ENCODE peak calls at places on chromosomes 3 and 15, in eight cellular contexts. One of them, this sample, is unnamed.

GRCh38 chr15:58440181-58440910 is 8.6 kb downstream of the LIPC start:
- DNase-seq in endothelial cell: no peak
- DNase-seq in psoas muscle: no peak
- DNase-seq in DMS79 treated with DMSO at 0.1 percent for 48 hours: no peak
- DNase-seq in HEK293T: no peak
- DNase-seq in naive thymus-derived CD8-positive, alpha-beta T cell: no peak
- DNase-seq in epithelial cell of prostate: peak; percentile 43
- DNase-seq in ecto neural progenitor cell: no peak
- DNase-seq in this sample: no peak

GRCh38 chr15:68797589-68798377 is 22.9 kb downstream of the ANP32A start:
- DNase-seq in endothelial cell: no peak
- DNase-seq in psoas muscle: no peak
- DNase-seq in DMS79 treated with DMSO at 0.1 percent for 48 hours: no peak
- DNase-seq in HEK293T: no peak
- DNase-seq in naive thymus-derived CD8-positive, alpha-beta T cell: no peak
- DNase-seq in epithelial cell of prostate: no peak
- DNase-seq in ecto neural progenitor cell: no peak
- DNase-seq in this sample: no peak

GRCh38 chr15:69497634-69498033 is 45.0 kb downstream of the RPLP1 start:
- DNase-seq in endothelial cell: no peak
- DNase-seq in psoas muscle: no peak
- DNase-seq in DMS79 treated with DMSO at 0.1 percent for 48 hours: no peak
- DNase-seq in HEK293T: no peak
- DNase-seq in naive thymus-derived CD8-positive, alpha-beta T cell: no peak
- DNase-seq in epithelial cell of prostate: no peak
- DNase-seq in ecto neural progenitor cell: no peak
- DNase-seq in this sample: no peak

GRCh38 chr3:132378846-132379245 is 38.5 kb upstream of the DNAJC13 start:
- DNase-seq in endothelial cell: no peak
- DNase-seq in psoas muscle: no peak
- DNase-seq in DMS79 treated with DMSO at 0.1 percent for 48 hours: no peak
- DNase-seq in HEK293T: no peak
- DNase-seq in naive thymus-derived CD8-positive, alpha-beta T cell: no peak
- DNase-seq in epithelial cell of prostate: no peak
- DNase-seq in ecto neural progenitor cell: no peak
- DNase-seq in this sample: no peak

GRCh38 chr15:98063871-98064270 is 103.4 kb downstream of the ARRDC4 start:
- DNase-seq in endothelial cell: no peak
- DNase-seq in psoas muscle: no peak
- DNase-seq in DMS79 treated with DMSO at 0.1 percent for 48 hours: no peak
- DNase-seq in HEK293T: no peak
- DNase-seq in naive thymus-derived CD8-positive, alpha-beta T cell: no peak
- DNase-seq in epithelial cell of prostate: no peak
- DNase-seq in ecto neural progenitor cell: no peak
- DNase-seq in this sample: no peak

GRCh38 chr3:10836676-10837075 is 20.6 kb downstream of the SLC6A11 start:
- DNase-seq in endothelial cell: no peak
- DNase-seq in psoas muscle: no peak
- DNase-seq in DMS79 treated with DMSO at 0.1 percent for 48 hours: no peak
- DNase-seq in HEK293T: no peak
- DNase-seq in naive thymus-derived CD8-positive, alpha-beta T cell: no peak
- DNase-seq in epithelial cell of prostate: no peak
- DNase-seq in ecto neural progenitor cell: no peak
- DNase-seq in this sample: no peak

GRCh38 chr3:26960382-26960781 is 337.8 kb downstream of the LRRC3B start:
- DNase-seq in endothelial cell: no peak
- DNase-seq in psoas muscle: no peak
- DNase-seq in DMS79 treated with DMSO at 0.1 percent for 48 hours: no peak
- DNase-seq in HEK293T: no peak
- DNase-seq in naive thymus-derived CD8-positive, alpha-beta T cell: no peak
- DNase-seq in epithelial cell of prostate: no peak
- DNase-seq in ecto neural progenitor cell: no peak
- DNase-seq in this sample: no peak

GRCh38 chr3:71916747-71917369 is 131.9 kb upstream of the PROK2 start:
- DNase-seq in endothelial cell: no peak
- DNase-seq in psoas muscle: peak; percentile 23
- DNase-seq in DMS79 treated with DMSO at 0.1 percent for 48 hours: no peak
- DNase-seq in HEK293T: no peak
- DNase-seq in naive thymus-derived CD8-positive, alpha-beta T cell: no peak
- DNase-seq in epithelial cell of prostate: no peak
- DNase-seq in ecto neural progenitor cell: no peak
- DNase-seq in this sample: no peak

GRCh38 chr3:59424268-59425010 is 374.6 kb upstream of the CFAP20DC start:
- DNase-seq in endothelial cell: no peak
- DNase-seq in psoas muscle: no peak
- DNase-seq in DMS79 treated with DMSO at 0.1 percent for 48 hours: no peak
- DNase-seq in HEK293T: no peak
- DNase-seq in naive thymus-derived CD8-positive, alpha-beta T cell: no peak
- DNase-seq in epithelial cell of prostate: peak; percentile 89
- DNase-seq in ecto neural progenitor cell: no peak
- DNase-seq in this sample: no peak

GRCh38 chr3:120471643-120472042 is 20.9 kb upstream of the FSTL1 start:
- DNase-seq in endothelial cell: no peak
- DNase-seq in psoas muscle: no peak
- DNase-seq in DMS79 treated with DMSO at 0.1 percent for 48 hours: no peak
- DNase-seq in HEK293T: no peak
- DNase-seq in naive thymus-derived CD8-positive, alpha-beta T cell: no peak
- DNase-seq in epithelial cell of prostate: no peak
- DNase-seq in ecto neural progenitor cell: no peak
- DNase-seq in this sample: no peak

GRCh38 chr15:65268411-65268810 is 18.3 kb downstream of the PARP16 start:
- DNase-seq in endothelial cell: no peak
- DNase-seq in psoas muscle: no peak
- DNase-seq in DMS79 treated with DMSO at 0.1 percent for 48 hours: no peak
- DNase-seq in HEK293T: no peak
- DNase-seq in naive thymus-derived CD8-positive, alpha-beta T cell: no peak
- DNase-seq in epithelial cell of prostate: no peak
- DNase-seq in ecto neural progenitor cell: no peak
- DNase-seq in this sample: no peak

GRCh38 chr3:140384028-140384771 is 293.7 kb upstream of the TRIM42 start:
- DNase-seq in endothelial cell: no peak
- DNase-seq in psoas muscle: no peak
- DNase-seq in DMS79 treated with DMSO at 0.1 percent for 48 hours: peak; percentile 42
- DNase-seq in HEK293T: no peak
- DNase-seq in naive thymus-derived CD8-positive, alpha-beta T cell: no peak
- DNase-seq in epithelial cell of prostate: no peak
- DNase-seq in ecto neural progenitor cell: no peak
- DNase-seq in this sample: peak; percentile 62

GRCh38 chr3:57155214-57155613 is 9.9 kb downstream of the IL17RD start:
- DNase-seq in endothelial cell: no peak
- DNase-seq in psoas muscle: no peak
- DNase-seq in DMS79 treated with DMSO at 0.1 percent for 48 hours: no peak
- DNase-seq in HEK293T: no peak
- DNase-seq in naive thymus-derived CD8-positive, alpha-beta T cell: no peak
- DNase-seq in epithelial cell of prostate: no peak
- DNase-seq in ecto neural progenitor cell: no peak
- DNase-seq in this sample: no peak

GRCh38 chr15:59138243-59138642 is 33.3 kb downstream of the CCNB2 start:
- DNase-seq in endothelial cell: peak; percentile 82
- DNase-seq in psoas muscle: peak; percentile 29
- DNase-seq in DMS79 treated with DMSO at 0.1 percent for 48 hours: no peak
- DNase-seq in HEK293T: peak; percentile 62
- DNase-seq in naive thymus-derived CD8-positive, alpha-beta T cell: peak; percentile 7
- DNase-seq in epithelial cell of prostate: no peak
- DNase-seq in ecto neural progenitor cell: peak; percentile 67
- DNase-seq in this sample: no peak

GRCh38 chr3:29440321-29441019 is 159.6 kb downstream of the RBMS3 start:
- DNase-seq in endothelial cell: no peak
- DNase-seq in psoas muscle: peak; percentile 14
- DNase-seq in DMS79 treated with DMSO at 0.1 percent for 48 hours: peak; percentile 58
- DNase-seq in HEK293T: peak; percentile 52
- DNase-seq in naive thymus-derived CD8-positive, alpha-beta T cell: no peak
- DNase-seq in epithelial cell of prostate: no peak
- DNase-seq in ecto neural progenitor cell: no peak
- DNase-seq in this sample: no peak

GRCh38 chr3:45105855-45106655 is 40.1 kb downstream of the CDCP1 start:
- DNase-seq in endothelial cell: no peak
- DNase-seq in psoas muscle: no peak
- DNase-seq in DMS79 treated with DMSO at 0.1 percent for 48 hours: no peak
- DNase-seq in HEK293T: no peak
- DNase-seq in naive thymus-derived CD8-positive, alpha-beta T cell: peak; percentile 54
- DNase-seq in epithelial cell of prostate: no peak
- DNase-seq in ecto neural progenitor cell: no peak
- DNase-seq in this sample: no peak

GRCh38 chr3:63351159-63352007 is 73.3 kb downstream of the SYNPR start:
- DNase-seq in endothelial cell: peak; percentile 11
- DNase-seq in psoas muscle: no peak
- DNase-seq in DMS79 treated with DMSO at 0.1 percent for 48 hours: peak; percentile 10
- DNase-seq in HEK293T: peak; percentile 43
- DNase-seq in naive thymus-derived CD8-positive, alpha-beta T cell: no peak
- DNase-seq in epithelial cell of prostate: no peak
- DNase-seq in ecto neural progenitor cell: no peak
- DNase-seq in this sample: no peak

GRCh38 chr15:56839641-56840040 is 78.8 kb upstream of the TCF12 start:
- DNase-seq in endothelial cell: no peak
- DNase-seq in psoas muscle: no peak
- DNase-seq in DMS79 treated with DMSO at 0.1 percent for 48 hours: no peak
- DNase-seq in HEK293T: no peak
- DNase-seq in naive thymus-derived CD8-positive, alpha-beta T cell: no peak
- DNase-seq in epithelial cell of prostate: no peak
- DNase-seq in ecto neural progenitor cell: no peak
- DNase-seq in this sample: no peak

GRCh38 chr3:141996437-141996836 is 120.0 kb downstream of the ATP1B3 start:
- DNase-seq in endothelial cell: no peak
- DNase-seq in psoas muscle: no peak
- DNase-seq in DMS79 treated with DMSO at 0.1 percent for 48 hours: no peak
- DNase-seq in HEK293T: no peak
- DNase-seq in naive thymus-derived CD8-positive, alpha-beta T cell: no peak
- DNase-seq in epithelial cell of prostate: peak; percentile 3
- DNase-seq in ecto neural progenitor cell: no peak
- DNase-seq in this sample: no peak

GRCh38 chr3:49680493-49681231 is 6.5 kb downstream of the APEH start:
- DNase-seq in endothelial cell: no peak
- DNase-seq in psoas muscle: no peak
- DNase-seq in DMS79 treated with DMSO at 0.1 percent for 48 hours: no peak
- DNase-seq in HEK293T: no peak
- DNase-seq in naive thymus-derived CD8-positive, alpha-beta T cell: no peak
- DNase-seq in epithelial cell of prostate: no peak
- DNase-seq in ecto neural progenitor cell: no peak
- DNase-seq in this sample: no peak

GRCh38 chr15:77782691-77783090 is 150.0 kb upstream of the LINGO1 start:
- DNase-seq in endothelial cell: no peak
- DNase-seq in psoas muscle: no peak
- DNase-seq in DMS79 treated with DMSO at 0.1 percent for 48 hours: no peak
- DNase-seq in HEK293T: no peak
- DNase-seq in naive thymus-derived CD8-positive, alpha-beta T cell: no peak
- DNase-seq in epithelial cell of prostate: no peak
- DNase-seq in ecto neural progenitor cell: no peak
- DNase-seq in this sample: no peak

GRCh38 chr3:102024270-102024904 is 175.1 kb downstream of the NFKBIZ start:
- DNase-seq in endothelial cell: no peak
- DNase-seq in psoas muscle: no peak
- DNase-seq in DMS79 treated with DMSO at 0.1 percent for 48 hours: peak; percentile 53
- DNase-seq in HEK293T: no peak
- DNase-seq in naive thymus-derived CD8-positive, alpha-beta T cell: no peak
- DNase-seq in epithelial cell of prostate: no peak
- DNase-seq in ecto neural progenitor cell: no peak
- DNase-seq in this sample: no peak

GRCh38 chr15:38555686-38556334 is 8.8 kb downstream of the RASGRP1 start:
- DNase-seq in endothelial cell: no peak
- DNase-seq in psoas muscle: no peak
- DNase-seq in DMS79 treated with DMSO at 0.1 percent for 48 hours: no peak
- DNase-seq in HEK293T: no peak
- DNase-seq in naive thymus-derived CD8-positive, alpha-beta T cell: no peak
- DNase-seq in epithelial cell of prostate: no peak
- DNase-seq in ecto neural progenitor cell: no peak
- DNase-seq in this sample: no peak

GRCh38 chr15:39459538-39459937 is 121.3 kb upstream of the THBS1 start:
- DNase-seq in endothelial cell: no peak
- DNase-seq in psoas muscle: no peak
- DNase-seq in DMS79 treated with DMSO at 0.1 percent for 48 hours: no peak
- DNase-seq in HEK293T: no peak
- DNase-seq in naive thymus-derived CD8-positive, alpha-beta T cell: no peak
- DNase-seq in epithelial cell of prostate: no peak
- DNase-seq in ecto neural progenitor cell: no peak
- DNase-seq in this sample: no peak

GRCh38 chr3:16866447-16867025 is 18.2 kb upstream of the PLCL2 start:
- DNase-seq in endothelial cell: no peak
- DNase-seq in psoas muscle: no peak
- DNase-seq in DMS79 treated with DMSO at 0.1 percent for 48 hours: no peak
- DNase-seq in HEK293T: no peak
- DNase-seq in naive thymus-derived CD8-positive, alpha-beta T cell: no peak
- DNase-seq in epithelial cell of prostate: no peak
- DNase-seq in ecto neural progenitor cell: no peak
- DNase-seq in this sample: no peak

This sample was measured in vagina.